ENCODE peak calls at places on chromosome 3, in nine cellular contexts. V, M, C, S, Q, F, T, L and Y are unnamed samples.
A peak's percentile ranks its signal among the peaks of the same experiment; 100 is the strongest.

GRCh38 chr3:87250009-87250408 is 22.9 kb downstream of the CHMP2B start:
- DNase-seq in V (no peak), C (no peak), L (no peak), T (no peak), F (no peak), S (no peak), Q (no peak), M (no peak), Y (no peak)

GRCh38 chr3:9067352-9067975 is 104.2 kb upstream of the RAD18 start:
- DNase-seq in M (no peak), T (peak; percentile 60), C (peak; percentile 56), V (peak; percentile 67), S (peak; percentile 78), Q (peak; percentile 50), L (peak; percentile 75), F (peak; percentile 79), Y (peak; percentile 51)

GRCh38 chr3:177452487-177452886 is 255.2 kb upstream of the TBL1XR1 start:
- DNase-seq in L (no peak), F (no peak), V (no peak), S (peak; percentile 84), T (peak; percentile 99), Q (no peak), M (no peak), C (peak; percentile 96), Y (no peak)

GRCh38 chr3:122679467-122680291 is 960 bp upstream of the PARP14 start:
- DNase-seq in C (peak; percentile 19), M (no peak), T (no peak), S (peak; percentile 16), Q (no peak), L (peak; percentile 64), V (peak; percentile 70), F (peak; percentile 28), Y (no peak)

GRCh38 chr3:55541016-55541415 is 53.9 kb upstream of the WNT5A start:
- DNase-seq in F (no peak), V (no peak), C (no peak), Q (no peak), M (no peak), L (no peak), S (no peak), T (no peak), Y (no peak)

GRCh38 chr3:155908086-155908485 is 37.6 kb downstream of the GMPS start:
- DNase-seq in V (no peak), C (no peak), L (no peak), Q (no peak), F (peak; percentile 13), S (no peak), T (no peak), M (no peak), Y (peak; percentile 16)

GRCh38 chr3:13500133-13500885 is 20.2 kb downstream of the HDAC11 start:
- DNase-seq in C (no peak), S (peak; percentile 25), Q (peak; percentile 32), V (no peak), T (no peak), L (no peak), M (no peak), F (peak; percentile 94), Y (no peak)

GRCh38 chr3:28835751-28836150 is 445.1 kb upstream of the RBMS3 start:
- DNase-seq in L (no peak), T (peak; percentile 55), F (no peak), C (peak; percentile 20), Q (no peak), M (no peak), V (no peak), S (no peak), Y (no peak)

GRCh38 chr3:188693435-188693834 is 478.3 kb upstream of the TPRG1 start:
- DNase-seq in Q (no peak), S (no peak), V (no peak), T (no peak), L (no peak), M (no peak), F (no peak), C (no peak), Y (no peak)

GRCh38 chr3:4754180-4755086 is 224.8 kb upstream of the BHLHE40 start:
- DNase-seq in C (no peak), V (no peak), S (no peak), Q (no peak), T (no peak), M (no peak), L (no peak), F (no peak), Y (no peak)

GRCh38 chr3:174812172-174812862 is 46.8 kb upstream of the NAALADL2 start:
- DNase-seq in S (no peak), T (peak; percentile 79), Q (no peak), L (no peak), F (no peak), M (no peak), V (no peak), C (no peak), Y (no peak)

GRCh38 chr3:96410006-96410730 is 404.2 kb upstream of the EPHA6 start:
- DNase-seq in C (no peak), F (no peak), L (no peak), M (no peak), V (no peak), T (no peak), Q (no peak), S (no peak), Y (no peak)

DNA sequence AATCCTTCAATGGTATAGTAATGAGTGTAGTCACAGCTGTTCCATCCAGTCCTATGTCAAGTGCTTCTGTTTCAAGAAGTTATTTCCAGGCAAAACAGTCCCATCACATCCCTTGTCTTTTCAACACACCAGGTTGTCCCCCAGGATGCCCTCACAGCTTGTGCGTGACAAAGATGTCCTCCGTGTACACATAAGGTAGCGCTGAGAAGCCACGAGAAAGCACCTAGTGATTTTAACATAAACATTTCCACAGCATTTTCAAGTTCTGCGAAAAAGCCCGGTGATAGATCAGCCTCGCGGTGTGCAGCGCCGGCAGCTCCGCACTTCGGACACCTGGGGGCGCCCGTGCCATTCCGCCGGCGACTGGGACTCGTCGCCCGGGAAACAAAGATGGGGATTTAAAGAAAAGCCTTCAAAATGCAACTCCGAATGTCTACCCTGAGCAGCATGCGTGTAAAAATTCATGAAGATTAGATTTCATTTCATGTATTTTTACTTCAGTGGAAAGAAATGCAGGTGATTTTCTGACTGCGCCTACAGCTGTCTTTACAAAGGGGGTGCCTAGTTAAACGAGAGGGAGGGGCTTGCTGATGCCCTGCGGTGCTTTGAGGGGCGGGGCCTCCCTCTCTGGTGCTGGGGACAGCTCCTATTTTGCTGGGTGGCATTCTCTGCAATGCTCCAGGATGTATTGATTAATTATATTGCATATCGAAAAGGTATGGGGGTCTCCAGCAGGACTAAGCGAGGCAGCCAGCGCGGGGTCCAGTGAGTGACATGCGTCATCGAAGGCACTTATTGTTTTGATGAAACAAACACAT is 49.9 kb downstream of the KY start:
- DNase-seq in S (peak; percentile 74), F (peak; percentile 92), Q (peak; percentile 77), V (no peak), C (peak; percentile 48), T (peak; percentile 66), L (no peak), M (peak; percentile 28), Y (peak; percentile 29)
- H3K4me3 ChIP-seq in S (peak overlapping the region; percentile 32), F (no peak overlapping the region), Q (no peak overlapping the region), V (no peak overlapping the region), C (no peak overlapping the region), T (no peak overlapping the region), L (no peak overlapping the region), M (no peak overlapping the region), Y (no peak overlapping the region)

GRCh38 chr3:193240436-193240849 is 579 bp upstream of the PLAAT1 start:
- DNase-seq in T (no peak), V (no peak), M (no peak), C (peak; percentile 44), Q (no peak), F (peak; percentile 64), S (no peak), L (no peak), Y (no peak)
- H3K4me3 ChIP-seq in T (peak overlapping the region; percentile 51), V (peak overlapping the region; percentile 39), M (peak overlapping the region; percentile 18), C (peak overlapping the region; percentile 46), Q (peak overlapping the region; percentile 91), F (peak overlapping the region; percentile 57), S (peak overlapping the region; percentile 33), L (peak overlapping the region; percentile 55), Y (no peak overlapping the region)

DNA sequence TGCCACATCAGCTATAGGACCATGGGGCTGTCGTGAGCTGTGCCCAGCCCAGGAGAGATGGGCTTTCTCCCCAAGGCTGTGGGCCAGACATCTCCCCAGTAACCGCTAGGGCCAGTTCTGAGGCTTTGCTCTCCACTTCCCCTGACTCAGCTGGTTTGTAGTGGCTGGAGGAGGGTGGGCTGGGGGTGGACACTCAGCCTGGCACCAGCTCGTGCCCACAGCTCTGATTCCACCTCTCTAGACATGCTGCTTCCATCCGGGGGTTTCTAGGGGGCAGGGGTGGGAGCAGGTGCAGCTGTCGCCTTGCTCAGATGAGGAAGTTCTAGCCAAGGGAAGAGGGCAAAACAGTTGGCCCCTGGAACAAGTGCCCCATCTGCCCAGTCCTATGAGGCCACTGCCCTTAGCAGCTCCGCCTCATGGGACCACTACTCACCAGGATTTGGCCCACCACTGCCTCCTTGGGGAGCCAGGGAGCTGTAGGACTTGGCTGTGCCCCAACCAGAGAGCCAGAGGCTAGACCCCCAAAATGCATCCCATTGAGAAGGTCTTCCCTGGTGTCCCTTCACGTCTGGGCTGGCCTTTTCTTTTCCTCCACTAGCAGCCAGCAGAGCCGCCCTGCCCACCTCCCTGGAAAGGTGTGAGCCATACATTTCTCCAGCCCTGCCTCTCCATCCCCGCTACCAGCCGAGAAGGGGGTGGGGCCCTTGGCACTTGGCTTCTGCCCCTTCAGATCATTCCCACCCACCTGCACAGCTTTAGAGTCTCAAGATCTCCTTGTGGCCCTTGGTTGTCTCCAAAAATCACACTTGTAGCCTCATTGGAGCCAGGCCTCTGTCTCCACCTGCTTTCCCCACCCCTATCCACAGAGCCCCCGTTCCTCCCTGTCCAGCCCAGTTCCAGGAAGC is 9.9 kb downstream of the GLYCTK start:
- DNase-seq in M (no peak), C (no peak), S (no peak), V (no peak), F (no peak), T (no peak), Q (no peak), L (no peak), Y (no peak)
- H3K4me3 ChIP-seq in M (no peak overlapping the region), C (no peak overlapping the region), S (no peak overlapping the region), V (no peak overlapping the region), F (no peak overlapping the region), T (no peak overlapping the region), Q (peak overlapping the region; percentile 79), L (no peak overlapping the region), Y (no peak overlapping the region)

GRCh38 chr3:69763976-69764851 is 24.9 kb downstream of the MITF start:
- DNase-seq in C (peak; percentile 48), T (no peak), Q (no peak), V (no peak), F (no peak), L (no peak), S (no peak), M (no peak), Y (no peak)

GRCh38 chr3:69763458-69763857 is 24.2 kb downstream of the MITF start:
- DNase-seq in C (no peak), V (peak; percentile 74), M (no peak), L (no peak), S (no peak), F (no peak), Q (no peak), T (no peak), Y (no peak)

GRCh38 chr3:69767571-69767970 is 28.3 kb downstream of the MITF start:
- DNase-seq in L (no peak), Q (no peak), S (no peak), C (no peak), F (no peak), V (peak; percentile 91), M (peak; percentile 19), T (no peak), Y (no peak)

GRCh38 chr3:69762790-69763229 is 23.5 kb downstream of the MITF start:
- DNase-seq in M (no peak), C (no peak), V (no peak), F (no peak), L (no peak), Q (no peak), S (no peak), T (no peak), Y (no peak)

GRCh38 chr3:69764861-69765260 is 25.6 kb downstream of the MITF start:
- DNase-seq in F (no peak), L (no peak), S (no peak), M (no peak), V (no peak), C (peak; percentile 54), T (no peak), Q (no peak), Y (no peak)
- H3K4me3 ChIP-seq in F (no peak overlapping the region), L (no peak overlapping the region), S (no peak overlapping the region), M (no peak overlapping the region), V (peak overlapping the region; percentile 4), C (no peak overlapping the region), T (no peak overlapping the region), Q (no peak overlapping the region), Y (no peak overlapping the region)